ENCODE peak calls at places on chromosomes 3 and 15, in four cellular contexts. F is DMS153, Y is HTR-8/SVneo, X is M059J. H is an unnamed sample.

GRCh38 chr15:41772720-41773331 is 1.5 kb upstream of the MAPKBP1 start:
- DNase-seq in F (peak), Y (peak), X (peak), H (peak)

GRCh38 chr3:106629215-106629832 is 747.9 kb upstream of the CCDC54 start:
- DNase-seq in F (no peak), Y (no peak), X (no peak), H (no peak)

GRCh38 chr3:54969652-54970051 is 41.8 kb upstream of the LRTM1 start:
- DNase-seq in F (no peak), Y (no peak), X (no peak), H (no peak)

GRCh38 chr15:35007397-35007796 is 19.3 kb upstream of the ZNF770 start:
- DNase-seq in F (no peak), Y (no peak), X (no peak), H (no peak)

GRCh38 chr3:63661242-63661641 is 8.8 kb downstream of the SNTN start:
- DNase-seq in F (no peak), Y (no peak), X (no peak), H (no peak)

GRCh38 chr3:49199244-49199899 is 28.0 kb downstream of the KLHDC8B start:
- DNase-seq in F (no peak), Y (no peak), X (no peak), H (no peak)

GRCh38 chr3:14351617-14352001 is 50.8 kb upstream of the SLC6A6 start:
- DNase-seq in F (no peak), Y (no peak), X (no peak), H (no peak)

GRCh38 chr3:149770246-149770645 is 18.0 kb upstream of the COMMD2 start:
- DNase-seq in F (no peak), Y (no peak), X (no peak), H (no peak)

GRCh38 chr3:151460774-151461450 is at the start of gene IGSF10:
- DNase-seq in F (no peak), Y (peak), X (peak), H (no peak)

GRCh38 chr3:13502791-13503060 is 22.6 kb downstream of the HDAC11 start:
- DNase-seq in F (no peak), Y (no peak), X (no peak), H (no peak)

GRCh38 chr3:12193485-12194165 is 34.9 kb upstream of the TIMP4 start:
- DNase-seq in F (no peak), Y (peak), X (peak), H (peak)

GRCh38 chr3:12998648-12999047 is 74.6 kb downstream of the IQSEC1 start:
- DNase-seq in F (no peak), Y (no peak), X (no peak), H (no peak)

GRCh38 chr3:114308830-114309229 is 15.0 kb downstream of the TIGIT start:
- DNase-seq in F (no peak), Y (no peak), X (no peak), H (no peak)

GRCh38 chr3:20161714-20162113 is 24.3 kb downstream of the SGO1 start:
- DNase-seq in F (no peak), Y (no peak), X (no peak), H (no peak)